ENCODE peak calls at places on chromosomes 7 and 10, in eight cellular contexts. G is Panc1, X is tibial artery, W is mammary epithelial cell, T is psoas muscle, Y is transverse colon, V is spleen, N is fibroblast of lung. J is an unnamed sample.
A peak's percentile ranks its signal among the peaks of the same experiment; 100 is the strongest.

GRCh38 chr7:134495546-134495945 is 31.8 kb upstream of the AKR1B10 start:
- DNase-seq in V (no peak), Y (no peak), X (no peak), G (no peak), T (no peak), W (no peak), N (no peak), J (no peak)

GRCh38 chr10:122981066-122981464 is 864 bp downstream of the PSTK start:
- DNase-seq in T (no peak), Y (no peak), V (no peak), G (peak; percentile 18), X (no peak), W (peak; percentile 31), N (peak; percentile 62), J (no peak)

GRCh38 chr10:114301951-114302710 is 63.1 kb downstream of the VWA2 start:
- DNase-seq in V (peak; percentile 69), T (peak; percentile 31), G (no peak), X (no peak), N (no peak), Y (no peak), W (no peak), J (no peak)

GRCh38 chr10:96606946-96607345 is 20.1 kb upstream of the TM9SF3 start:
- DNase-seq in V (no peak), W (no peak), Y (no peak), X (no peak), G (no peak), T (no peak), N (no peak), J (no peak)

GRCh38 chr10:43417950-43418768 is 9.2 kb upstream of the HNRNPF start:
- DNase-seq in X (no peak), Y (no peak), G (no peak), W (no peak), N (no peak), V (no peak), T (no peak), J (no peak)

GRCh38 chr7:11819947-11820346 is 12.1 kb downstream of the THSD7A start:
- DNase-seq in V (no peak), Y (no peak), X (no peak), G (no peak), N (no peak), T (no peak), W (no peak), J (no peak)

GRCh38 chr10:63542835-63543575 is 21.8 kb downstream of the REEP3 start:
- DNase-seq in G (no peak), T (no peak), V (no peak), X (no peak), N (peak; percentile 36), Y (no peak), W (peak; percentile 46), J (peak; percentile 68)

GRCh38 chr7:90625562-90625961 is 29.4 kb downstream of the CDK14 start:
- DNase-seq in G (no peak), T (peak; percentile 23), W (no peak), Y (peak; percentile 11), V (no peak), X (peak; percentile 35), N (peak; percentile 74), J (no peak)

GRCh38 chr10:36019749-36020148 is 377.7 kb upstream of the FZD8 start:
- DNase-seq in W (no peak), T (no peak), V (no peak), N (no peak), G (no peak), X (no peak), Y (no peak), J (no peak)

DNA sequence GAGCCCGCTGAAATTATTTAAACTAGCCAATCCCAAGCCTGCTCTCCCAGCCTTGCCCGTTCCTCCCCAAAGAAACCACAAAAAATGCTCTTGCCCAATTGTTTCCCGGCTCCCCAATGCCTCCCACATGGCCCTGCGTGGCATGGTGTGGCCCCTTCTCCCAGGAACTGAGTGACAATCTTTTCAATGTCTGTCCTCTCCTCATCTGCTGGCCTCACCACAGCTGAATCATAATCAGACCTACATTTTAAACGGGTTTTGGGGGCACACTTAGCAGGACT is 201.5 kb downstream of the PRPF18 start:
- DNase-seq in T (no peak), N (peak; percentile 12), G (no peak), W (no peak), X (no peak), V (no peak), Y (no peak), J (no peak)
- H3K36me3 ChIP-seq in T (no peaks in the 10 kb centered on the region), N (peaks cover 4% of the 10 kb centered on the region), G (no peaks in the 10 kb centered on the region), W (no peaks in the 10 kb centered on the region), X (peaks cover 15% of the 10 kb centered on the region), V (no peaks in the 10 kb centered on the region), Y (no peaks in the 10 kb centered on the region), J (no peaks in the 10 kb centered on the region)

DNA sequence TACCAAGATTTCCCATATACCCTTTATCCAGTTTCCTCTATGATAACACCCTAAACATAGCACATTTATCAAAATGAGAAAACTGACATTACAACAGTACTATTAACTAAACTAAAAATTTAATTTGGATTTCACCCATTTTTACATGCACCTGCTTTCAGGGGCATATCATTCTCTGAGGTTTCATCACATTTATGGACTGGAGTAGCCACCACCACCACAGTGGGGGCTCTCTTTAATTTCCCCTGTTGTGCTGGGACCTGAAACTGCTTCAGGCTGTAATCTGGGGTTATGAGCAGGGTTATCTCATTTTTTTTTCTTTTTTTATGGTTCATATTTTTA is 637.9 kb upstream of the DPP6 start:
- DNase-seq in N (no peak), G (no peak), X (no peak), Y (no peak), V (no peak), T (no peak), W (no peak), J (no peak)
- H3K9me3 ChIP-seq in N (no peaks in the 10 kb centered on the region), G (no peaks in the 10 kb centered on the region), X (no peaks in the 10 kb centered on the region), Y (peaks cover 4% of the 10 kb centered on the region), V (peaks cover 5% of the 10 kb centered on the region), T (no peaks in the 10 kb centered on the region), W (peaks cover 12% of the 10 kb centered on the region), J (peaks cover 3% of the 10 kb centered on the region)

GRCh38 chr7:158934628-158935027 is 78.3 kb downstream of the DYNC2I1 start:
- DNase-seq in Y (no peak), T (no peak), W (no peak), G (no peak), X (no peak), N (no peak), V (no peak), J (no peak)
- H3K36me3 ChIP-seq in Y (peaks cover 28% of the 10 kb centered on the region), T (peaks cover 5% of the 10 kb centered on the region), W (peaks cover 3% of the 10 kb centered on the region), G (peaks cover 6% of the 10 kb centered on the region), X (peaks cover 91% of the 10 kb centered on the region), N (peaks cover 5% of the 10 kb centered on the region), V (peaks cover 25% of the 10 kb centered on the region), J (peaks cover 16% of the 10 kb centered on the region)

GRCh38 chr7:52413051-52413450 is 622.4 kb upstream of the POM121L12 start:
- DNase-seq in W (no peak), V (no peak), X (no peak), T (no peak), G (no peak), Y (no peak), N (no peak), J (peak; percentile 5)
- H3K9me3 ChIP-seq in W (peaks cover 5% of the 10 kb centered on the region), V (peaks cover 6% of the 10 kb centered on the region), X (no peaks in the 10 kb centered on the region), T (no peaks in the 10 kb centered on the region), G (peaks cover 8% of the 10 kb centered on the region), Y (no peaks in the 10 kb centered on the region), N (no peaks in the 10 kb centered on the region), J (peaks cover 1% of the 10 kb centered on the region)

GRCh38 chr7:50607524-50608125 is 42.4 kb upstream of the DDC start:
- DNase-seq in V (no peak), X (no peak), W (no peak), N (no peak), T (no peak), Y (no peak), G (no peak), J (no peak)
- H3K36me3 ChIP-seq in V (peaks cover 28% of the 10 kb centered on the region), X (peaks cover 85% of the 10 kb centered on the region), W (no peaks in the 10 kb centered on the region), N (peaks cover 3% of the 10 kb centered on the region), T (peaks cover 10% of the 10 kb centered on the region), Y (no peaks in the 10 kb centered on the region), G (no peaks in the 10 kb centered on the region), J (peaks cover 8% of the 10 kb centered on the region)

DNA sequence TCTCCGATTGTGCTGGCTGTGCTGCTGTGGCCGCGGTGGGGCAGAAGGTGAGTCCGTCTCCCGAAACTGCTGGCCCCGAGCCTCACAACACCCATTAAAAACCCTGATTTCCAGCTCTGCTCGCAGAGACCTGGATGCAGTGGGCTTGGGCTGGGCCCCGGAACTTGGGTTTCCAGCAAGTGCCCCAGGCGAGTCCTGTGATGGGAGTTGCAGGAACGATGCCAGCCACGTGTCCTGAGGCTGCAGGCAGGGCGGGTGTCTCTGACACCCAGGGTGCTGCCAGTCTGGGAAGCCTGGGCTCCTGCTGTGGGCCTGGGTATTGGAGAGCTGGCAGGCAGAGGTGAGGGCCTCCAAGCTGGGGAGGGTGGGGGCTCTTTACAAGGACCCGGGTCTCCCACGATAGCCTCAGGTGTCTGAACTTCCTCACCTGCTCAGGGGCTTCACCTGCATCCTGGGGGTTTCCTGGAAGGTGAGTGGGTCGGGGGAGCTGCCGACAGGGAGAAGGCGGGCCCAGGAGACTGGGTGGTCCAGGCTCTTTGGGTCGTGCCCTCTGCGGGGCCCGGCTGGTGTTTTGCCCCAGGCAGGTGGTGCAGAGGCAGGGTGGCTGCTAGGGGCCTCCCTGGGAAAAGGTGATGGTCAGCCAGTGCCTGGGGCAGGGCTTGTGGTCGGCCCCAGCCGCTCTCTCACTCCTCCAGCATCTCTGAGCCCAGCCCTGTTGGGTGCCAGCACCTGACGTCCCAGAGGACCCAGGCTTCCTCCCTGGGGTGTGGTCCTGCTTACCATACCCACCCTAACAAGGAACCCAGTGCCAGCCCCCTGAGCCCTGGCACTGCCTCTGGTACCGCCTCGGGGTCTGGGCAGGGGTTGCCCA is 180.3 kb downstream of the DNAJB6 start:
- DNase-seq in Y (no peak), T (no peak), X (no peak), V (peak; percentile 63), N (no peak), G (no peak), W (no peak), J (no peak)
- H3K9me3 ChIP-seq in Y (no peaks in the 10 kb centered on the region), T (no peaks in the 10 kb centered on the region), X (no peaks in the 10 kb centered on the region), V (peaks cover 5% of the 10 kb centered on the region), N (no peaks in the 10 kb centered on the region), G (no peaks in the 10 kb centered on the region), W (peaks cover 8% of the 10 kb centered on the region), J (no peaks in the 10 kb centered on the region)

GRCh38 chr7:148400101-148400500 is 190.5 kb upstream of the C7orf33 start:
- DNase-seq in X (no peak), N (no peak), V (no peak), T (no peak), G (no peak), W (no peak), Y (no peak), J (no peak)
- H3K36me3 ChIP-seq in X (no peaks in the 10 kb centered on the region), N (no peaks in the 10 kb centered on the region), V (no peaks in the 10 kb centered on the region), T (no peaks in the 10 kb centered on the region), G (no peaks in the 10 kb centered on the region), W (no peaks in the 10 kb centered on the region), Y (no peaks in the 10 kb centered on the region), J (no peaks in the 10 kb centered on the region)